ENCODE peak calls at places on chromosomes 4 and X, in four cellular contexts. One of them, this sample, is unnamed.

GRCh38 chr4:138576684-138577083 is 334.5 kb upstream of the SLC7A11 start:
- DNase-seq in cardiac muscle cell: peak
- DNase-seq in A549: peak
- DNase-seq in esophagus squamous epithelium: no peak
- DNase-seq in this sample: no peak

GRCh38 chrX:46465203-46465602 is 80.0 kb downstream of the ZNF674 start:
- DNase-seq in esophagus squamous epithelium: no peak
- DNase-seq in cardiac muscle cell: no peak
- DNase-seq in A549: no peak
- DNase-seq in this sample: no peak

GRCh38 chrX:41921492-41922124 is 1.7 kb downstream of the CASK start:
- DNase-seq in cardiac muscle cell: peak
- DNase-seq in esophagus squamous epithelium: no peak
- DNase-seq in A549: no peak
- DNase-seq in this sample: no peak

GRCh38 chrX:347351-348117 is 28.9 kb upstream of the GTPBP6 start:
- DNase-seq in esophagus squamous epithelium: no peak
- DNase-seq in A549: no peak
- DNase-seq in cardiac muscle cell: no peak
- DNase-seq in this sample: no peak

GRCh38 chr4:77148081-77148480 is 8.9 kb upstream of the CCNG2 start:
- DNase-seq in cardiac muscle cell: peak
- DNase-seq in A549: no peak
- DNase-seq in esophagus squamous epithelium: no peak
- DNase-seq in this sample: no peak

GRCh38 chr4:73684097-73684496 is 56.3 kb upstream of the CXCL8 start:
- DNase-seq in esophagus squamous epithelium: no peak
- DNase-seq in A549: no peak
- DNase-seq in cardiac muscle cell: no peak
- DNase-seq in this sample: no peak

GRCh38 chr4:36332023-36332781 is 50.8 kb downstream of the DTHD1 start:
- DNase-seq in cardiac muscle cell: no peak
- DNase-seq in esophagus squamous epithelium: no peak
- DNase-seq in A549: no peak
- DNase-seq in this sample: no peak

GRCh38 chrX:65451663-65452062 is 82.9 kb downstream of the LAS1L start:
- DNase-seq in esophagus squamous epithelium: no peak
- DNase-seq in A549: no peak
- DNase-seq in cardiac muscle cell: peak
- DNase-seq in this sample: no peak

GRCh38 chr4:15336410-15337184 is 91.2 kb upstream of the C1QTNF7 start:
- DNase-seq in cardiac muscle cell: peak
- DNase-seq in A549: no peak
- DNase-seq in esophagus squamous epithelium: no peak
- DNase-seq in this sample: no peak

GRCh38 chrX:106999002-106999975 is 723 bp downstream of the MORC4 start:
- DNase-seq in cardiac muscle cell: peak
- DNase-seq in A549: peak
- DNase-seq in esophagus squamous epithelium: no peak
- DNase-seq in this sample: peak

DNA sequence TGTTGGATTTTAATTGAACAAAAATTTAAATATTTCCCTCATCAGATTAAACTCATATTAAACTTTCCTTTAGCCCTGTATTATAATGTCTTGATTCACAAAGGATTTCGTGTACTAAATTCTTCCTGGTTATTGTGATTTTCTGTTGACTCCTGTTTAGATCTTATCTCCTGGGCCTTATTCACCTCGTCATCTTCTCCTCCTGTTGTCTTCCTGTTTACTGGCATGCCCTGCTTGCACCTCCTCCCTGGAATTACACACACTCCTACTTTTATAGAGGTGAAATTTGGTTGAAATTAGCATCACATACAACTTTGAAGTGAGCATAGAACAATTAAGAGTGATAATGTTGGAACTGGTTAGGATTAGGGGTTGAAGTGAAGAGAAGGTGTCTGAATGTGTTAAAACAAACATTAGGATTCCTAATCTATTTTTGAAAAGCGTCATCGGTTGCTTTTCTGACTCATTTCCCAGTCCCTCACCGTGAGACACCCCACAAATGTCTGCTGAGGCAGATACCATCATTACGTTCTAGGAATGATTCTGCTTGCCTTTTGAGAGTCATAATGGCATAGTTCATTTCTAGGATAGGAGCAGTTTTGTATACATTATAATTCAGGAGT is 32.5 kb downstream of the TLL1 start:
- DNase-seq in esophagus squamous epithelium: no peak
- DNase-seq in A549: peak
- DNase-seq in cardiac muscle cell: peak
- DNase-seq in this sample: no peak
- H3K4me3 ChIP-seq in esophagus squamous epithelium: no peak
- H3K4me3 ChIP-seq in A549: no peak
- H3K4me3 ChIP-seq in cardiac muscle cell: no peak
- H3K4me3 ChIP-seq in this sample: no peak

GRCh38 chr4:184288451-184289178 is 70.9 kb upstream of the ENPP6 start:
- DNase-seq in A549: no peak
- DNase-seq in cardiac muscle cell: no peak
- DNase-seq in esophagus squamous epithelium: no peak
- DNase-seq in this sample: no peak

GRCh38 chr4:184284742-184285141 is 67.1 kb upstream of the ENPP6 start:
- DNase-seq in A549: no peak
- DNase-seq in esophagus squamous epithelium: no peak
- DNase-seq in cardiac muscle cell: no peak
- DNase-seq in this sample: no peak

GRCh38 chr4:184286346-184286745 is 68.7 kb upstream of the ENPP6 start:
- DNase-seq in cardiac muscle cell: peak
- DNase-seq in A549: no peak
- DNase-seq in esophagus squamous epithelium: no peak
- DNase-seq in this sample: no peak

GRCh38 chr4:184289179-184289535 is 71.5 kb upstream of the ENPP6 start:
- DNase-seq in esophagus squamous epithelium: no peak
- DNase-seq in cardiac muscle cell: no peak
- DNase-seq in A549: no peak
- DNase-seq in this sample: no peak

GRCh38 chr4:184287697-184288255 is 70.1 kb upstream of the ENPP6 start:
- DNase-seq in esophagus squamous epithelium: no peak
- DNase-seq in cardiac muscle cell: peak
- DNase-seq in A549: no peak
- DNase-seq in this sample: no peak
- H3K4me3 ChIP-seq in esophagus squamous epithelium: no peak
- H3K4me3 ChIP-seq in cardiac muscle cell: no peak
- H3K4me3 ChIP-seq in A549: no peak
- H3K4me3 ChIP-seq in this sample: no peak

GRCh38 chrX:40100537-40101429 is 3.0 kb upstream of the BCOR start:
- DNase-seq in A549: no peak
- DNase-seq in esophagus squamous epithelium: no peak
- DNase-seq in cardiac muscle cell: no peak
- DNase-seq in this sample: peak
- H3K4me3 ChIP-seq in A549: no peak
- H3K4me3 ChIP-seq in esophagus squamous epithelium: no peak
- H3K4me3 ChIP-seq in cardiac muscle cell: no peak
- H3K4me3 ChIP-seq in this sample: no peak

GRCh38 chr4:52657317-52657629 is 1.8 kb downstream of the USP46 start:
- DNase-seq in A549: no peak
- DNase-seq in cardiac muscle cell: no peak
- DNase-seq in esophagus squamous epithelium: no peak
- DNase-seq in this sample: no peak
- H3K4me3 ChIP-seq in A549: no peak
- H3K4me3 ChIP-seq in cardiac muscle cell: peak
- H3K4me3 ChIP-seq in esophagus squamous epithelium: peak
- H3K4me3 ChIP-seq in this sample: no peak

GRCh38 chrX:55486736-55487135 is 2.9 kb downstream of the USP51 start:
- DNase-seq in cardiac muscle cell: peak
- DNase-seq in esophagus squamous epithelium: no peak
- DNase-seq in A549: no peak
- DNase-seq in this sample: peak

GRCh38 chrX:55489315-55490009 is at the start of gene USP51:
- DNase-seq in A549: peak
- DNase-seq in esophagus squamous epithelium: no peak
- DNase-seq in cardiac muscle cell: peak
- DNase-seq in this sample: no peak

GRCh38 chrX:55487143-55487542 is 2.5 kb downstream of the USP51 start:
- DNase-seq in cardiac muscle cell: no peak
- DNase-seq in esophagus squamous epithelium: no peak
- DNase-seq in A549: no peak
- DNase-seq in this sample: no peak

GRCh38 chrX:55488559-55489314 is 911 bp downstream of the USP51 start:
- DNase-seq in cardiac muscle cell: peak
- DNase-seq in esophagus squamous epithelium: peak
- DNase-seq in A549: peak
- DNase-seq in this sample: peak

GRCh38 chrX:55488268-55488558 is 1.4 kb downstream of the USP51 start:
- DNase-seq in cardiac muscle cell: no peak
- DNase-seq in esophagus squamous epithelium: no peak
- DNase-seq in A549: no peak
- DNase-seq in this sample: no peak
- H3K4me3 ChIP-seq in cardiac muscle cell: peak
- H3K4me3 ChIP-seq in esophagus squamous epithelium: peak
- H3K4me3 ChIP-seq in A549: peak
- H3K4me3 ChIP-seq in this sample: peak

DNA sequence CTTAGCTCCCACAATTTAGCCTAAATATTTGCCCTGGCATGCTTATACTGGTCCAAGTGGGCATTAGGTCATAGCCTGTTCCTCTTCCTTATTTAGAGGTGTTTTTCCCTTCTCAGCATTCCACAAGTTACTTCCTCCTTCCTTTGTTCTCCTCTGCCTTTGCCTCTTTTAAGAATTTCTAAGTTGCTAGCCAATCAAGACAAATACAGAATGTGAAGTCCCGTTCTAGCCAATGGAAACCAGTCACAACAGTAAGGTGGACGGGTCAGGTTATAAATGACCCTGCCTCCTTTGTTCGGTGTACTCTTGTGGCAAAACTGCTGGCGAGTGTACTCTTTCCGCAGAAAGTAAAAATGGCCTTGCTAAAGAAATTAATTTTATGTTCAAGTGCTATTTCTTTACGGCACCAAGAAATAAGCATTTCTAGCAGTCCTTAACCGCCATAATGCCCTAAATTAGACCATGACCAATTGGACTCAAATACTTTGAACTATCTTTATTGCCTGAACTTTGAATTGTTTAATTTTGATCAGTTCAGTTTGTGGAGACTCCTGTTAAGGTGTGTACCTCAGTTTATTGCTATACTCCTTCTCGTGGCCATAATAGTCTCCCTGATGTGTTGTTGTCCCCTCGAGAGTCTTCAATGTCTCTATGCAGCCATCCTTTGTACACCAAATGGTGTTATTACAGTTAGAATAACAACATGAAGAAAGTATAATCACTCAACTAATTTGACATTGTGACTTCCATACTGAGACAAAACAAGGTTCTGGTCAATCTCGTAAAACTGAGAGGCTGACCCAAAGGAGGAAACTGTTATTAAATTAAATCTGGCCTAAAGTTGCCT is 1.6 kb upstream of the HADH start:
- DNase-seq in A549: no peak
- DNase-seq in esophagus squamous epithelium: no peak
- DNase-seq in cardiac muscle cell: no peak
- DNase-seq in this sample: no peak
- H3K4me3 ChIP-seq in A549: no peak
- H3K4me3 ChIP-seq in esophagus squamous epithelium: peak
- H3K4me3 ChIP-seq in cardiac muscle cell: no peak
- H3K4me3 ChIP-seq in this sample: no peak

DNA sequence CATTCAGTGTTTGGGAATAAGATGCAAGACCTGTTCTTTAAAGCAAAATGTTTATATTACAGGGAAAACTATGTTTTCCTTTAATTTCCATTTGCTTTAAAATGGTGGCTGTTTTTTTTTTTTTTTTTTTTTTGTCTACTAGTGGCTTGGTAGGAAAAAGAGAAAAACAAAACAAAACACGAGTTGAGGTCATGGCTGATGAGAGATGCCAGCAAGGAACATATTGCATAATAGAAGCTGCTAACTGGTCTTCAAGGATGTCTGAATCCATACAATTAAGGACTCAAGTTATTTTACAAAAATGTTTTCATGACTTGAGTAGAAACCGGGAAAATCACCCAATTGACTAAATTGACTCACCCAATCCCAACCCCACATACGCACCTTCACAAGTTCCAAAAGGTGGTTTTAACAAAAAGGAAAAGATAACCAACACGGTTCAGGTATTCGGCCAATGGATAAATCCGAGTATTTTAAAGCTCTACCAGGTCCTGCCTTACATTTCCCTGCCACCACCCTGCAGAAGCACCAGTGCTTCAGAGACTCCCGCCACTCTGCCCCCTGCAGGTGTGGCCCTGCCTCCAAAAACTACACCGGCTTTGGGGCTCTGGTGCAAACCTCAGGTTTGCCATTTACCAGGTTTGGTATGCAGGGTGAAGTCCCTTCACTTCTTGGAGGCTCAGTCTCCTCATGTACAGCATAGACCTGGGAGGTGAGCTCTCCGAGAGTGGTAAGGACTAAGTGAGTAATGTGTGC is 27.1 kb downstream of the PIR start:
- DNase-seq in cardiac muscle cell: peak
- DNase-seq in A549: no peak
- DNase-seq in esophagus squamous epithelium: no peak
- DNase-seq in this sample: no peak
- H3K4me3 ChIP-seq in cardiac muscle cell: no peak
- H3K4me3 ChIP-seq in A549: no peak
- H3K4me3 ChIP-seq in esophagus squamous epithelium: no peak
- H3K4me3 ChIP-seq in this sample: no peak

DNA sequence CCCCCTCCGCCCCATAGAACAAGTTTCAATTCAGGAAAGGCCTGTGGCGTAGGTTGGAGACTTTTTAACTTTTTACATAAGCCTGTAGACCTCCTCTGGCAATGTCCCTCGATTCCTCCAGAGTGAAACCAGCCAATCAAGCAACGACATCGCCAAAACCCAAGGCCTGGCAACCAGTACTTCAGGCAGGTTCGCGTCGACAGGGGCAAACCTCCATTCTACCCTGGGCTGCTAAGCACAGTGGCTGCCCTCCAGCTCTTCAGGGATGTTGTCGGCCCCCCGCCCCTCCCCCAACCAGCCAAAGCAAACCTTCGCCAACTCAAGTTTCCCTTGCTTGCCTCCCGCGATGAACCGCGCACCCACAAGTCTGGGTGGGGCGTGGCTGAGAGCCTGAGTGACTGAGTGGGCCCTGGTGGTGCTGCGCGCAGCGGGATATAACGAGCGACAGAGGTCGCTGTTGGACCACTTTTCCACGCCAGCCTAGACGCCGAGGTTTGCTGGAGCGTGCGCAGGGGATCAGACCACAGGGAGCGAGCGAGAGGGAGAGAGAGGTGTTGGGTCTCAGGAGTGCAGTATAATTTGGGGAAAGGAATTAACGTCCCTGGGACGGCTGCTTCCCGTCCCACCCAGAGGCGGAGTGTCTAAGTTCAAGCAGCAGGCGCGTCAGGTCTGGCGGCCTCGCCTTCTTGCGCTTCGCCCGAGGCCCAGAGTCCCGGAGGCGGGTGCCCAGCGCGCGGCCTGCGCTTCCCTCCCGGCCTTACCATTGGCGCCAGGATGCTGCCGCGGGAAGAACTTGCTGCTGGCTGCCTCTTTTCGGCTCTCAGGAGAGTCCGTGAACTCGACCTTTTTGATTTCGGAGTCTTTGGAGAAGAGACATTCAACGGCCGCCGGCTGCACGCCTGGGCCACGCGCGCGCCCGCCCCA is 9.0 kb upstream of the PITX2 start:
- DNase-seq in esophagus squamous epithelium: no peak
- DNase-seq in A549: peak
- DNase-seq in cardiac muscle cell: peak
- DNase-seq in this sample: no peak
- H3K4me3 ChIP-seq in esophagus squamous epithelium: peak
- H3K4me3 ChIP-seq in A549: peak
- H3K4me3 ChIP-seq in cardiac muscle cell: peak
- H3K4me3 ChIP-seq in this sample: no peak